ENCODE peak calls at places on chromosome 1, in seven cellular contexts. E is bronchial epithelial cell, I is breast epithelium, U is tibial nerve, G is hepatocyte, T is HFF-Myc, B is NB4. R is an unnamed sample.
A peak's percentile ranks its signal among the peaks of the same experiment; 100 is the strongest.

GRCh38 chr1:217205578-217205977 is 425.3 kb downstream of the GPATCH2 start:
- DNase-seq in E (no peak), I (no peak), U (no peak), G (no peak), T (no peak), B (no peak), R (no peak)

GRCh38 chr1:36425791-36426190 is 24.5 kb downstream of the OSCP1 start:
- DNase-seq in E (peak; percentile 61), I (no peak), U (no peak), G (no peak), T (no peak), B (no peak), R (no peak)

GRCh38 chr1:83905315-83905907 is 93.5 kb downstream of the TTLL7 start:
- DNase-seq in E (peak; percentile 26), I (no peak), U (no peak), G (peak; percentile 37), T (no peak), B (peak; percentile 21), R (peak; percentile 33)

GRCh38 chr1:29243023-29243862 is 6.9 kb downstream of the PTPRU start:
- DNase-seq in E (no peak), I (no peak), U (no peak), G (no peak), T (no peak), B (no peak), R (no peak)

GRCh38 chr1:65147424-65148177 is 402 bp upstream of the AK4 start:
- DNase-seq in E (peak; percentile 42), I (peak; percentile 41), U (no peak), G (peak; percentile 78), T (no peak), B (peak; percentile 37), R (no peak)

GRCh38 chr1:22123071-22123390 is 19.9 kb downstream of the WNT4 start:
- DNase-seq in E (no peak), I (no peak), U (no peak), G (no peak), T (no peak), B (no peak), R (no peak)

GRCh38 chr1:101073836-101074235 is 48.3 kb upstream of the DPH5 start:
- DNase-seq in E (no peak), I (no peak), U (no peak), G (no peak), T (no peak), B (no peak), R (no peak)

GRCh38 chr1:58584082-58584895 is 7.2 kb upstream of the TACSTD2 start:
- DNase-seq in E (peak; percentile 96), I (peak; percentile 91), U (peak; percentile 50), G (peak; percentile 66), T (peak; percentile 90), B (peak; percentile 85), R (peak; percentile 97)

GRCh38 chr1:166974647-166975345 is 544 bp downstream of the ILDR2 start:
- DNase-seq in E (no peak), I (no peak), U (no peak), G (no peak), T (no peak), B (peak; percentile 8), R (no peak)

GRCh38 chr1:38728176-38728908 is 131.2 kb downstream of the RRAGC start:
- DNase-seq in E (peak; percentile 61), I (no peak), U (no peak), G (peak; percentile 71), T (peak; percentile 22), B (no peak), R (peak; percentile 83)

GRCh38 chr1:2068951-2069350 is 18.7 kb downstream of the PRKCZ start:
- DNase-seq in E (no peak), I (no peak), U (no peak), G (no peak), T (no peak), B (no peak), R (no peak)

GRCh38 chr1:7810395-7810794 is 26.3 kb downstream of the PER3 start:
- DNase-seq in E (peak; percentile 94), I (no peak), U (no peak), G (no peak), T (peak; percentile 40), B (peak; percentile 40), R (peak; percentile 85)

GRCh38 chr1:231808990-231809389 is 182.4 kb downstream of the DISC1 start:
- DNase-seq in E (peak; percentile 50), I (no peak), U (no peak), G (no peak), T (peak; percentile 54), B (no peak), R (peak; percentile 71)

GRCh38 chr1:72063364-72063763 is 219.0 kb downstream of the NEGR1 start:
- DNase-seq in E (peak; percentile 65), I (no peak), U (no peak), G (no peak), T (no peak), B (no peak), R (no peak)

GRCh38 chr1:26706315-26706714 is 10.5 kb downstream of the ARID1A start:
- DNase-seq in E (no peak), I (no peak), U (no peak), G (peak; percentile 40), T (no peak), B (no peak), R (peak; percentile 57)

GRCh38 chr1:82931051-82931450 is 1067.9 kb downstream of the TTLL7 start:
- DNase-seq in E (no peak), I (no peak), U (no peak), G (no peak), T (no peak), B (no peak), R (no peak)

GRCh38 chr1:156510709-156511108 is 10.1 kb upstream of the MEF2D start:
- DNase-seq in E (peak; percentile 25), I (peak; percentile 82), U (peak; percentile 54), G (no peak), T (no peak), B (no peak), R (peak; percentile 71)

GRCh38 chr1:151934048-151934493 is 24.8 kb upstream of the THEM4 start:
- DNase-seq in E (peak; percentile 63), I (no peak), U (no peak), G (peak; percentile 81), T (no peak), B (peak; percentile 71), R (peak; percentile 66)

GRCh38 chr1:152577168-152577567 is 3.1 kb downstream of the LCE3D start:
- DNase-seq in E (peak; percentile 27), I (no peak), U (no peak), G (no peak), T (no peak), B (no peak), R (no peak)

GRCh38 chr1:221748981-221749380 is 7.1 kb upstream of the DUSP10 start:
- DNase-seq in E (no peak), I (no peak), U (no peak), G (no peak), T (no peak), B (no peak), R (no peak)
- TF ChIP-seq CTCF in E (no peak), I (no peak), U (no peak), G (no peak), T (no peak), B (no peak), R (no peak)

GRCh38 chr1:246629030-246629429 is 62.8 kb downstream of the CNST start:
- DNase-seq in E (no peak), I (no peak), U (no peak), G (no peak), T (no peak), B (no peak), R (no peak)

GRCh38 chr1:246629976-246630375 is 63.7 kb downstream of the CNST start:
- DNase-seq in E (no peak), I (no peak), U (no peak), G (no peak), T (no peak), B (no peak), R (no peak)

GRCh38 chr1:246631426-246631825 is 65.2 kb downstream of the CNST start:
- DNase-seq in E (peak; percentile 55), I (no peak), U (no peak), G (no peak), T (no peak), B (no peak), R (peak; percentile 51)

GRCh38 chr1:246632584-246633168 is 66.4 kb downstream of the CNST start:
- DNase-seq in E (peak; percentile 63), I (no peak), U (no peak), G (peak; percentile 11), T (peak; percentile 81), B (no peak), R (peak; percentile 92)
- H3K4me3 ChIP-seq in E (no peak overlapping the region), I (no peak overlapping the region), U (no peak overlapping the region), G (no peak overlapping the region), T (no peak overlapping the region), B (no peak overlapping the region), R (peak overlapping the region; percentile 38)

DNA sequence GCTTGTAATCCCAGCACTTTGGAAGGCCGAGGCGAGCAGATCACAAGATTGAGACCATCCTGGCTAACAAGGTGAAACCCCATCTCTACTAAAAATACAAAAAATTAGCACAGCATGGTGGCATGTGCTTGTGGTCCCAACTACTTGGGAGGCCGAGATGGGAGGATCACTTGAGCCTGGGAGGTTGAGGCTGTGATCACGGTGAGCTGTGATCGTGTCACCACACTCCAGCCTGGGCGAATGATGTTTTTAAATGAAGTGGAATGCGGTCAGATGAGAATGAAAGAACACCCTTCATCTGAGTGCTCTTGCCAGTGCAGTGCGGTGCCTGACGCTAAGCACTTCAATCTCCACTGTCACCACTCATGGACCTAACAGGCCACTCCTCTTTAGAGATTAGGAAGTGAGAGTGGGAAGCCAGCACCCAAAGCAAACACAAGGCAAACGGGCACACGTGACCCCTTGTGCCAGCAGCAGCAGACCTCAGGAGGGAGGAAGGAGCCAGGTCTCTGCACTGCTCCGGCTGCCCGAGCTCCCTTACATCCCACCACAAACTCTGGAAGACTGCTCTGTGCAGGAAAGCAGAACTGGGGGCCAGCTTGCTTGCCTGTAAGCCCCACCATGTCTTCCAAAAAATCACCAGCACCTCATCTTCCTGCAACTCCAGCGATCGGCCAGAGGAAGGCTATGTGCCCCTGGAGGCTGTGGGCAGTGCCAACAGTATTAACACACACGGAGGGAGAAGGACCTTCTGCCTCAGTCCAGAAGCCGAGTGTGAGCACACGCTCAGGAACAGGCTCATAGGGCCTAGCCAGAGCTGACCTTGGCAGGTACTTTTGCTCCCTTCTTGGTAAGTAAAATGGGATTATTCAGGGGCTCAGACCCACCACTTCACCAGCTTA is 9.7 kb downstream of the CTNNBIP1 start:
- DNase-seq in E (no peak), I (no peak), U (no peak), G (peak; percentile 73), T (no peak), B (peak; percentile 40), R (no peak)
- TF ChIP-seq CTCF in E (no peak), I (peak; percentile 7), U (no peak), G (no peak), T (no peak), B (no peak), R (no peak)

GRCh38 chr1:227731696-227732585 is 3.2 kb downstream of the JMJD4 start:
- DNase-seq in E (no peak), I (no peak), U (no peak), G (no peak), T (no peak), B (no peak), R (no peak)

GRCh38 chr1:227732586-227733308 is 2.4 kb downstream of the JMJD4 start:
- DNase-seq in E (no peak), I (no peak), U (no peak), G (no peak), T (no peak), B (no peak), R (no peak)

GRCh38 chr1:227733751-227734545 is 1.2 kb downstream of the JMJD4 start:
- DNase-seq in E (peak; percentile 33), I (peak; percentile 69), U (no peak), G (no peak), T (no peak), B (no peak), R (no peak)

GRCh38 chr1:227734546-227734857 is 600 bp downstream of the JMJD4 start:
- DNase-seq in E (no peak), I (no peak), U (no peak), G (no peak), T (no peak), B (no peak), R (no peak)

GRCh38 chr1:227733309-227733705 is 1.8 kb downstream of the JMJD4 start:
- DNase-seq in E (no peak), I (no peak), U (no peak), G (no peak), T (no peak), B (no peak), R (no peak)
- H3K4me3 ChIP-seq in E (no peak overlapping the region), I (peak overlapping the region; percentile 76), U (no peak overlapping the region), G (no peak overlapping the region), T (peak overlapping the region; percentile 97), B (no peak overlapping the region), R (no peak overlapping the region)

R was measured in fibroblast of villous mesenchyme.